ENCODE peak calls at places on chromosomes 4 and X, in ten cellular contexts. H is prostate gland; K is K562; J is neural progenitor cell; Q is NT2/D1; B is GM12878; T is upper lobe of right lung; E is mesenchymal stem cell; X is effector memory CD4-positive, alpha-beta T cell; I is heart left ventricle. D is an unnamed sample. For H3K9me3, the result is how much of the 10 kb centered on the place peaks cover.

GRCh38 chr4:110869862-110870577 is 247.1 kb upstream of the PITX2 start:
- DNase-seq in I (no peak), X (no peak), K (no peak), J (no peak), Q (no peak), B (peak), T (no peak), E (no peak), H (no peak), D (no peak)

GRCh38 chr4:133147922-133148689 is 988 bp upstream of the PCDH10 start:
- DNase-seq in X (no peak), H (no peak), E (peak), K (no peak), Q (no peak), I (no peak), J (peak), B (no peak), T (peak), D (no peak)

GRCh38 chr4:58551676-58552075 is 1441.5 kb upstream of the IGFBP7 start:
- DNase-seq in E (no peak), J (no peak), X (no peak), I (no peak), B (no peak), Q (no peak), K (no peak), T (no peak), H (no peak), D (no peak)

GRCh38 chr4:80370635-80371034 is 35.1 kb downstream of the CFAP299 start:
- DNase-seq in B (no peak), K (no peak), H (no peak), Q (no peak), X (no peak), I (no peak), T (peak), E (no peak), J (no peak), D (no peak)

GRCh38 chr4:7187691-7188090 is 4.6 kb upstream of the SORCS2 start:
- DNase-seq in T (peak), J (no peak), Q (no peak), K (no peak), I (no peak), E (no peak), X (no peak), B (no peak), H (no peak), D (no peak)

GRCh38 chrX:50093627-50094026 is 107.2 kb downstream of the AKAP4 start:
- DNase-seq in B (no peak), X (no peak), I (no peak), Q (no peak), T (no peak), E (no peak), H (no peak), J (no peak), K (no peak), D (no peak)

GRCh38 chr4:108398836-108399235 is 221.5 kb upstream of the RPL34 start:
- DNase-seq in B (no peak), I (no peak), K (no peak), T (no peak), X (no peak), J (no peak), H (no peak), E (no peak), Q (no peak), D (no peak)

GRCh38 chrX:109842611-109843010 is 109.6 kb upstream of the ACSL4 start:
- DNase-seq in E (no peak), X (no peak), K (no peak), Q (no peak), T (no peak), B (no peak), H (no peak), J (no peak), I (no peak), D (no peak)

GRCh38 chr4:154349829-154350228 is 141.8 kb downstream of the DCHS2 start:
- DNase-seq in I (no peak), E (peak), J (peak), B (no peak), H (no peak), K (peak), Q (no peak), X (no peak), T (no peak), D (no peak)

GRCh38 chr4:171924761-171925376 is 111.7 kb downstream of the GALNTL6 start:
- DNase-seq in J (peak), H (no peak), T (no peak), B (no peak), K (no peak), X (no peak), E (no peak), Q (no peak), I (no peak), D (no peak)

GRCh38 chr4:174071591-174071990 is 211.9 kb downstream of the FBXO8 start:
- DNase-seq in J (no peak), H (no peak), T (no peak), K (no peak), B (no peak), Q (no peak), X (no peak), E (peak), I (no peak), D (no peak)

GRCh38 chr4:121308328-121308663 is 72.5 kb downstream of the QRFPR start:
- DNase-seq in J (no peak), H (no peak), K (no peak), B (no peak), I (no peak), T (no peak), E (peak), X (no peak), Q (no peak), D (no peak)

GRCh38 chr4:108794136-108794535 is 31.3 kb upstream of the ETNPPL start:
- DNase-seq in K (no peak), E (peak), B (no peak), Q (no peak), T (no peak), X (no peak), I (no peak), J (no peak), H (no peak), D (no peak)

GRCh38 chr4:128840711-128841318 is 31.3 kb downstream of the JADE1 start:
- DNase-seq in I (no peak), J (no peak), E (no peak), B (no peak), X (no peak), H (no peak), Q (no peak), K (no peak), T (no peak), D (no peak)

GRCh38 chr4:89586864-89587263 is 250.1 kb downstream of the SNCA start:
- DNase-seq in H (no peak), K (no peak), E (peak), Q (no peak), J (peak), B (no peak), X (no peak), I (no peak), T (no peak), D (no peak)

GRCh38 chr4:164613761-164614277 is 140.1 kb upstream of the SMIM31 start:
- DNase-seq in X (no peak), Q (no peak), T (no peak), K (no peak), H (no peak), I (no peak), J (no peak), E (no peak), B (no peak), D (no peak)

GRCh38 chr4:173707658-173708415 is 177.8 kb upstream of the HAND2 start:
- DNase-seq in I (no peak), X (no peak), B (no peak), K (no peak), J (no peak), T (no peak), Q (no peak), H (no peak), E (peak), D (no peak)

GRCh38 chr4:8201341-8201781 is 2.3 kb downstream of the SH3TC1 start:
- DNase-seq in Q (no peak), T (no peak), B (peak), J (no peak), H (no peak), X (peak), E (no peak), I (no peak), K (no peak), D (no peak)

GRCh38 chr4:33086351-33086900 is 2366.3 kb downstream of the PCDH7 start:
- DNase-seq in B (no peak), J (no peak), X (no peak), E (no peak), K (no peak), T (no peak), I (no peak), Q (no peak), H (no peak), D (no peak)

GRCh38 chr4:162458051-162458450 is 294.3 kb upstream of the FSTL5 start:
- DNase-seq in I (no peak), E (no peak), K (no peak), B (no peak), T (no peak), H (no peak), Q (no peak), J (no peak), X (no peak), D (no peak)

GRCh38 chrX:50450324-50450723 is 20.3 kb downstream of the DGKK start:
- DNase-seq in E (no peak), J (no peak), X (no peak), T (no peak), B (no peak), H (no peak), Q (no peak), I (no peak), K (no peak), D (no peak)

GRCh38 chrX:84046403-84046984 is 141.5 kb downstream of the RPS6KA6 start:
- DNase-seq in B (no peak), K (peak), I (no peak), H (no peak), T (no peak), X (no peak), J (peak), Q (peak), E (peak), D (peak)

GRCh38 chr4:118395057-118395679 is 42.4 kb upstream of the PRSS12 start:
- DNase-seq in E (no peak), B (no peak), Q (no peak), H (no peak), J (no peak), K (no peak), I (no peak), T (no peak), X (no peak), D (no peak)

GRCh38 chrX:97563531-97564133 is 679.9 kb downstream of the RPA4 start:
- DNase-seq in E (peak), T (no peak), I (peak), H (peak), B (peak), J (no peak), Q (no peak), X (peak), K (no peak), D (peak)

GRCh38 chrX:617401-617800 is 13.2 kb upstream of the SHOX start:
- DNase-seq in Q (no peak), B (no peak), H (no peak), E (no peak), J (no peak), T (no peak), X (no peak), I (no peak), K (no peak), D (no peak)
- H3K9me3 ChIP-seq in Q (under half), B (under half), H (under half), E (under half), J (under half), T (under half), X (under half), I (under half), K (under half), D (under half)

GRCh38 chrX:2220296-2220695 is 280.5 kb downstream of the DHRSX start:
- DNase-seq in J (no peak), K (no peak), I (no peak), E (no peak), X (no peak), T (no peak), Q (no peak), H (no peak), B (no peak), D (no peak)
- H3K9me3 ChIP-seq in J (under half), K (under half), I (under half), E (under half), X (under half), T (under half), Q (half or more), H (under half), B (under half), D (under half)

GRCh38 chr4:143367863-143368262 is 31.2 kb downstream of the GAB1 start:
- DNase-seq in E (no peak), Q (no peak), J (no peak), I (no peak), X (no peak), T (no peak), H (no peak), B (no peak), K (no peak), D (no peak)

GRCh38 chr4:143362392-143363046 is 25.8 kb downstream of the GAB1 start:
- DNase-seq in K (no peak), B (no peak), H (no peak), I (no peak), E (no peak), Q (no peak), T (no peak), X (no peak), J (no peak), D (no peak)

GRCh38 chr4:143363332-143363731 is 26.7 kb downstream of the GAB1 start:
- DNase-seq in Q (no peak), K (no peak), H (no peak), E (no peak), J (no peak), X (no peak), I (no peak), B (no peak), T (no peak), D (no peak)

GRCh38 chr4:143360838-143361237 is 24.2 kb downstream of the GAB1 start:
- DNase-seq in T (no peak), H (no peak), B (no peak), E (no peak), K (no peak), J (no peak), X (no peak), Q (no peak), I (no peak), D (no peak)

GRCh38 chr4:143364063-143364462 is 27.4 kb downstream of the GAB1 start:
- DNase-seq in X (no peak), B (no peak), I (no peak), J (no peak), K (no peak), Q (no peak), H (no peak), T (no peak), E (no peak), D (no peak)
- H3K9me3 ChIP-seq in X (under half), B (under half), I (under half), J (under half), K (under half), Q (under half), H (under half), T (under half), E (under half), D (under half)

DNA sequence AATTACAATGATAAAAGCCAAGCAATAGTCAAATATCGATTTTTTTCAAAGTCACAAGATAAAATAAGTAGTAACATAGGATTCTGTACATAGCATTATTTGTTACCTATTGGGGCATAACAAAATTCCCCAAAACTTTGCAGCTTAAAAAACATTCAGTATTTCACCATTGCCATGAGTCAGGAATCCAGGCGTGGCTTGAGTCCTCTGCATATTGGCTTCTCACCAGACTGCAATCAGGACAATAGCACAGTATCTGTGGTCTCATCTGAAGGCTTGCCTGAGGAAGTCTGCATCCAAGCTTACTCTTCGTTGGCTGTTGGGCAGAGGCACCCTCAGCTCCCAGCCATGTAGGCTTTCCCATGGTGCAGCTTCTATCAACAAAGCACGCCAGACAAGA is 6.2 kb upstream of the CTBP1 start:
- DNase-seq in H (no peak), I (no peak), Q (no peak), T (no peak), E (no peak), X (no peak), K (no peak), J (no peak), B (no peak), D (no peak)
- H3K9me3 ChIP-seq in H (under half), I (under half), Q (half or more), T (under half), E (under half), X (under half), K (under half), J (under half), B (under half), D (under half)